ENCODE peak calls at places on chromosomes 11 and 22, in eight cellular contexts. B is CD4-positive, alpha-beta T cell; M is endothelial cell of umbilical vein; E is CD8-positive, alpha-beta T cell; P is body of pancreas; N is AG10803; Q is omental fat pad; H is GM13976. X is an unnamed sample.
A peak's percentile ranks its signal among the peaks of the same experiment; 100 is the strongest.

GRCh38 chr11:78039919-78040671 is 17.0 kb upstream of the KCTD14 start:
- DNase-seq in M (peak; percentile 80), N (peak; percentile 88), H (peak; percentile 70), Q (peak; percentile 42), E (peak; percentile 53), P (peak; percentile 63), B (no peak), X (no peak)

GRCh38 chr11:83115992-83116641 is 40.8 kb upstream of the PCF11 start:
- DNase-seq in E (no peak), B (no peak), N (no peak), Q (no peak), M (no peak), H (no peak), P (no peak), X (no peak)

GRCh38 chr11:11534981-11535380 is 86.8 kb downstream of the GALNT18 start:
- DNase-seq in N (no peak), E (no peak), P (no peak), H (no peak), M (no peak), B (no peak), Q (no peak), X (no peak)

GRCh38 chr11:111525456-111525855 is 10.9 kb downstream of the HOATZ start:
- DNase-seq in Q (no peak), B (no peak), H (no peak), M (no peak), P (no peak), E (no peak), N (no peak), X (no peak)

GRCh38 chr11:73520358-73521061 is 77.4 kb downstream of the FAM168A start:
- DNase-seq in Q (no peak), M (peak; percentile 81), H (peak; percentile 37), N (peak; percentile 24), P (no peak), E (no peak), B (no peak), X (no peak)

GRCh38 chr22:35589071-35589735 is 27.9 kb downstream of the MB start:
- DNase-seq in H (no peak), N (peak; percentile 91), E (no peak), Q (peak; percentile 38), B (no peak), P (no peak), M (no peak), X (no peak)

GRCh38 chr11:79100093-79100704 is 340.6 kb downstream of the TENM4 start:
- DNase-seq in N (peak; percentile 55), Q (no peak), H (peak; percentile 76), E (no peak), P (peak; percentile 47), M (peak; percentile 68), B (no peak), X (no peak)

GRCh38 chr11:74370122-74370521 is 28.1 kb downstream of the PGM2L1 start:
- DNase-seq in M (peak; percentile 90), P (no peak), E (no peak), Q (no peak), B (no peak), N (no peak), H (no peak), X (no peak)

GRCh38 chr22:46714550-46714949 is 23.5 kb downstream of the CERK start:
- DNase-seq in H (no peak), P (no peak), N (peak; percentile 65), B (no peak), E (no peak), Q (no peak), M (peak; percentile 56), X (no peak)

GRCh38 chr11:117814766-117815261 is 9.7 kb downstream of the FXYD2 start:
- DNase-seq in M (no peak), N (no peak), E (peak; percentile 92), Q (no peak), B (peak; percentile 79), P (peak; percentile 66), H (peak; percentile 75), X (peak; percentile 86)

GRCh38 chr11:62573006-62573591 is 592 bp downstream of the EEF1G start:
- DNase-seq in B (no peak), Q (no peak), H (peak; percentile 36), M (peak; percentile 41), E (no peak), N (no peak), P (no peak), X (no peak)

GRCh38 chr22:50027639-50028537 is 15.3 kb upstream of the IL17REL start:
- DNase-seq in B (peak; percentile 32), Q (no peak), H (peak; percentile 47), E (no peak), M (no peak), P (no peak), N (no peak), X (no peak)

GRCh38 chr11:86955111-86955673 is at the start of gene FZD4:
- DNase-seq in N (peak; percentile 86), H (peak; percentile 95), Q (peak; percentile 60), M (peak; percentile 88), P (peak; percentile 92), B (peak; percentile 2), E (peak; percentile 59), X (peak; percentile 50)

GRCh38 chr11:36628765-36629199 is 30.7 kb upstream of the RAG2 start:
- DNase-seq in P (peak; percentile 26), M (no peak), B (no peak), E (no peak), H (no peak), N (no peak), Q (no peak), X (no peak)

GRCh38 chr11:79081441-79082124 is 359.2 kb downstream of the TENM4 start:
- DNase-seq in P (no peak), H (no peak), M (peak; percentile 76), E (no peak), N (peak; percentile 67), B (no peak), Q (no peak), X (no peak)

GRCh38 chr22:49240016-49240380 is 587.7 kb downstream of the BRD1 start:
- DNase-seq in P (no peak), B (no peak), E (peak; percentile 11), N (no peak), H (no peak), M (no peak), Q (no peak), X (no peak)

GRCh38 chr22:49367016-49367697 is 460.5 kb downstream of the BRD1 start:
- DNase-seq in Q (no peak), B (no peak), M (no peak), H (no peak), N (no peak), E (no peak), P (peak; percentile 2), X (no peak)

GRCh38 chr11:44837650-44838049 is 110.9 kb downstream of the TSPAN18 start:
- DNase-seq in P (no peak), Q (no peak), N (peak; percentile 83), H (no peak), E (no peak), M (no peak), B (no peak), X (no peak)

GRCh38 chr22:28123989-28124766 is 205.1 kb upstream of the PITPNB start:
- DNase-seq in N (no peak), H (no peak), Q (no peak), E (no peak), P (no peak), M (no peak), B (no peak), X (no peak)

GRCh38 chr11:76596652-76597051 is 73.9 kb downstream of the LRRC32 start:
- DNase-seq in B (no peak), N (no peak), M (no peak), P (no peak), H (no peak), Q (no peak), E (no peak), X (no peak)

GRCh38 chr11:121244861-121245260 is 47.7 kb upstream of the SC5D start:
- DNase-seq in B (no peak), H (no peak), Q (no peak), E (no peak), P (no peak), N (no peak), M (no peak), X (no peak)

GRCh38 chr22:49825944-49826602 is 1.6 kb downstream of the BRD1 start:
- DNase-seq in M (peak; percentile 15), N (peak; percentile 22), H (no peak), P (no peak), B (peak; percentile 52), Q (no peak), E (peak; percentile 66), X (no peak)

GRCh38 chr22:47009304-47010101 is 247.1 kb downstream of the TBC1D22A start:
- DNase-seq in H (no peak), P (no peak), E (no peak), N (no peak), Q (no peak), B (no peak), M (no peak), X (no peak)

GRCh38 chr11:12159351-12160099 is 49.1 kb downstream of the MICAL2 start:
- DNase-seq in H (no peak), N (peak; percentile 85), B (no peak), Q (no peak), E (no peak), M (peak; percentile 47), P (no peak), X (no peak)

GRCh38 chr22:47169801-47170140 is 407.3 kb downstream of the TBC1D22A start:
- DNase-seq in H (no peak), N (no peak), M (no peak), Q (peak; percentile 6), P (no peak), E (no peak), B (no peak), X (no peak)

GRCh38 chr11:108239076-108239475 is 16.2 kb downstream of the ATM start:
- DNase-seq in Q (no peak), P (no peak), M (no peak), H (no peak), E (peak; percentile 72), N (no peak), B (no peak), X (no peak)

GRCh38 chr22:40855960-40856512 is 403 bp downstream of the ST13 start:
- DNase-seq in H (peak; percentile 23), Q (no peak), M (peak; percentile 70), N (peak; percentile 22), E (no peak), P (no peak), B (peak; percentile 12), X (no peak)

GRCh38 chr22:24117942-24118341 is 63.3 kb upstream of the SUSD2 start:
- DNase-seq in N (no peak), P (no peak), B (no peak), H (no peak), Q (no peak), M (no peak), E (no peak), X (no peak)
- TF ChIP-seq CTCF in N (peak; percentile 6), P (no peak), B (no peak), H (no peak), Q (no peak), M (peak; percentile 7), E (no peak), X (no peak)

GRCh38 chr11:59668188-59668949 is 468 bp downstream of the PATL1 start:
- DNase-seq in E (no peak), M (peak; percentile 46), Q (peak; percentile 59), H (peak; percentile 72), P (peak; percentile 63), B (no peak), N (peak; percentile 46), X (no peak)
- TF ChIP-seq CTCF in E (no peak), M (peak; percentile 29), Q (no peak), H (no peak), P (no peak), B (peak; percentile 23), N (peak; percentile 30), X (no peak)

GRCh38 chr11:17822021-17822781 is 87.6 kb downstream of the KCNC1 start:
- DNase-seq in H (no peak), E (no peak), N (peak; percentile 84), Q (no peak), B (no peak), M (peak; percentile 40), P (no peak), X (no peak)
- TF ChIP-seq CTCF in H (no peak), E (no peak), N (no peak), Q (no peak), B (no peak), M (no peak), P (no peak), X (no peak)

GRCh38 chr22:33796494-33796893 is 123.8 kb downstream of the LARGE1 start:
- DNase-seq in M (no peak), N (no peak), E (no peak), Q (no peak), B (no peak), P (no peak), H (no peak), X (no peak)
- TF ChIP-seq CTCF in M (no peak), N (no peak), E (no peak), Q (no peak), B (no peak), P (no peak), H (no peak), X (no peak)

X was measured in activated B cell treated with CpG ODN at 0.5 μM for 24 hours.